ENCODE peak calls at places on chromosomes 16 and 17, in four cellular contexts. L is HCT116, C is SK-N-SH, P is HepG2. Z is an unnamed sample.

GRCh38 chr17:78484300-78485159 is 92.7 kb downstream of the DNAH17 start:
- DNase-seq in C (no peak), L (peak), P (no peak), Z (peak)

GRCh38 chr17:48756816-48757215 is 28.3 kb upstream of the HOXB13 start:
- DNase-seq in C (no peak), P (no peak), L (no peak), Z (peak)

GRCh38 chr17:66777689-66778225 is 57.2 kb upstream of the CACNG5 start:
- DNase-seq in C (no peak), P (no peak), L (no peak), Z (peak)

GRCh38 chr17:36544049-36544319 is 735 bp upstream of the GGNBP2 start:
- DNase-seq in L (no peak), P (peak), C (no peak), Z (peak)

GRCh38 chr17:32356750-32357149 is 6.8 kb downstream of the ZNF207 start:
- DNase-seq in L (no peak), P (no peak), C (no peak), Z (no peak)

GRCh38 chr17:37239690-37240344 is 136.0 kb upstream of the C17orf78 start:
- DNase-seq in C (peak), P (peak), L (peak), Z (peak)

GRCh38 chr16:57871457-57871856 is 69.2 kb upstream of the KIFC3 start:
- DNase-seq in P (no peak), L (no peak), C (no peak), Z (no peak)

GRCh38 chr17:80021600-80021999 is 14.1 kb downstream of the TBC1D16 start:
- DNase-seq in P (no peak), C (no peak), L (no peak), Z (no peak)

GRCh38 chr17:77127735-77128361 is 12.9 kb upstream of the SEC14L1 start:
- DNase-seq in C (no peak), L (no peak), P (no peak), Z (no peak)

GRCh38 chr17:50459081-50459676 is 9.5 kb downstream of the CHAD start:
- DNase-seq in C (no peak), P (peak), L (peak), Z (no peak)

GRCh38 chr17:50457621-50458020 is 11.1 kb downstream of the CHAD start:
- DNase-seq in C (no peak), L (no peak), P (no peak), Z (no peak)

GRCh38 chr17:50459756-50460155 is 8.9 kb downstream of the CHAD start:
- DNase-seq in P (no peak), L (no peak), C (no peak), Z (no peak)

GRCh38 chr17:50460831-50461526 is 7.7 kb downstream of the CHAD start:
- DNase-seq in C (no peak), L (no peak), P (no peak), Z (no peak)

DNA sequence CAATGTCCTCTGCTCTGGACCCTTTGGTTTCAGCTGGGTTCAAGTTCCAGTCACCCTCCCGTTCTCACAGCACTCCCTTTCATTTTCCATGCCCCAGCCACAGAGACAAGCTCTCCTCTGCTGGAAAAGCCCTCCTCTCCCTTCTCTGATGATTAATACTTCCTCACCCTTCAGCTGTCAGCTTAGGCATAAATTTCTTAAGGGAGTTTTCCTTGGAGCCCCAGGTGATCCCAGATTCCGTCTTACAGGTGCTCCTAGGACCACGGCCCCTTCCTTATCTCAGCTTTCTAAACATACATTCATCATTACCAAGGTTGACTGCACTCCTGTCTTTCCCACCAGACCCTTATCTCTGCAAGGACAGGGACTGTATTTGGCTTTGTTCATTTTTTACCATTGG is 10.4 kb downstream of the CHAD start:
- DNase-seq in L (no peak), P (no peak), C (no peak), Z (no peak)
- TF ChIP-seq JUND in L (no peak), P (no peak), C (no peak), Z (no peak)

GRCh38 chr16:31529398-31530312 is 2.0 kb downstream of the AHSP start:
- DNase-seq in C (no peak), L (no peak), P (no peak), Z (no peak)

GRCh38 chr16:31531096-31531495 is 3.4 kb downstream of the AHSP start:
- DNase-seq in C (no peak), P (no peak), L (no peak), Z (no peak)

GRCh38 chr16:31530405-31530804 is 2.7 kb downstream of the AHSP start:
- DNase-seq in C (no peak), P (no peak), L (no peak), Z (no peak)

GRCh38 chr16:31527617-31528287 is at the start of gene AHSP:
- DNase-seq in C (no peak), P (no peak), L (no peak), Z (no peak)

GRCh38 chr16:31528726-31529397 is 1.2 kb downstream of the AHSP start:
- DNase-seq in C (no peak), L (no peak), P (no peak), Z (no peak)
- TF ChIP-seq JUND in C (no peak), L (no peak), P (no peak), Z (no peak)

DNA sequence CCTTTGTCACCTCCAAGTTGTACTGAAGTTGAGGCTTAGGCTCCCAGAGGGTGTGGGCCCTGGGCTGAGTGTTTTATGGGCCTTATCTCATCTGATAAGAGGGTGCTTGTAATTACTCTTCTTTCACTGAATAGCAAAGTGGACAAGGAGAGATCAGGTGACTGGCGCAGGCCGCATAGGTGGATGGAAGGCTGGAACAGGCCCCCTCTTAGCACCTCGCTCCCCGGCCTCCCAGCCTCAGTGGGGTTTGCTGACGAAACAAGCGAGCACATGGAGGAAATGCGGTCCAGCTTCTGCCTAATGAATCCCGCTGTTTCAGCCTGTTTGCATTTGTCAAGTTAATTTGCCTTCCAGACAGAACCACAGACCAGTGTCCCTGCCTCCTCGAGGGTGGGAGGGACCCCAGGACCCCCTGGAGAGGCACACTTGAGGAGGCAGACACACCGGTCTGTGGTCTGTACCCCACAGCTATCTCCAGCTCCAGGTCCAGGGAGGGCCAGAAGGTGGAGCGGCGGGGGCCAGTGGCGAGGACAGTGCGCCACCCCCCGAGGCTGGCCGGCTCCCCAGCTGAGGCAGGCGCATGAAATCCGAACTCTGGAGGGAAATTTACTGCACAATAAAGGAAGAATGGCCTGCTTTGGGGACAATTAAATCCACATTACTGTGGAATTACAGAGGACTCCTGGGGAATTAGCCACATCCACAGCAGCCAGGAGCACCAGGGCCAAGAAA is 123.4 kb downstream of the NTN1 start:
- DNase-seq in P (no peak), L (no peak), C (no peak), Z (no peak)
- TF ChIP-seq JUND in P (no peak), L (no peak), C (no peak), Z (no peak)

DNA sequence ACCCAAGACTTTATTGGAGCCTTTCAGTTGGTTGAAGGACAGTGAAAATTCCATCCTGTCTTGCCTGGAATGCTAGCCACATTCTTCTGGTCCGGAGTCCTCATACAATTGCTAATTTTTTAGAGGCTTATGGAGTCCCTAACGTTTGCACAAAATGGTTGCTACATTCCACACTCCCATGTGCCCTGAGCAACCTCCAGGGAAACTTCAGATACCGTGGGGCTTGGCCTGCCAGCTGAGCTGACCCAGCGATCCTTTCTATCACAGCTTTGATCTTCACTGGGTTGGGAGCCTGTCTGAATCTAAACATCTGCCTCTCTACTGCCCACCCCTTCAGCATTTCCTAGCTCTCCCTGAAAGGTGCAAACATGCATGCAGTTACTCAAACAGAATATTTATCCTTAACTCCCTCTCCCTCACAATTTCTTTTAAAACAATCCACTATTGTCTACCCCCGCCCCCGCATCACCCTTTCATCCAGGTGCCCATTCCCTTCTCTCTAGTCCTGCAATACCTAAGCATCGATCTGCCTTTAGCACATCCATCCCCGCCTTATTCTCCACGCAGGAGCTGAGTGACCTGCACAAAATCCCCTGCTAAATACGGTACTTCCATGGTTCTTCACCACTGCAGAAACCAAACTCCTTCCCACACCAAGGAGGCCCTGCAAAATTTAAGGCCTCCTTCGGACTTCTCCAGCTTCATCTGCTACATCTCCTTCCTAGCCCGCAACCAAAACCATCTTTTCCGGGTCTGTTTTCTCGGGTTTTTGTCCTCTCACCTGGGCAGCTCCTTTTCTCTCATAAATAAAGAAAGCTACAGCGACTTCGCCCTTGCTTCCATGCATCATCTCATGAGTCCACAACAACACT is 795 bp upstream of the GAN start:
- DNase-seq in C (peak), P (peak), L (no peak), Z (no peak)
- TF ChIP-seq JUND in C (no peak), P (no peak), L (no peak), Z (no peak)

GRCh38 chr16:70252355-70252988 is 732 bp upstream of the EXOSC6 start:
- DNase-seq in C (peak), L (no peak), P (no peak), Z (peak)
- TF ChIP-seq JUND in C (no peak), L (no peak), P (no peak), Z (no peak)

GRCh38 chr17:47279062-47279801 is 25.6 kb downstream of the ITGB3 start:
- DNase-seq in L (no peak), P (no peak), C (no peak), Z (peak)
- TF ChIP-seq JUND in L (no peak), P (no peak), C (peak), Z (no peak)

Z was measured in T47D.